ENCODE peak calls at places on chromosomes 5 and 9, in ten cellular contexts. D, N, Y, U, G, L, T, C, V and B are unnamed samples.

GRCh38 chr5:98796197-98796972 is 22.9 kb downstream of the RGMB start:
- DNase-seq in T (no peak), N (no peak), G (peak), U (no peak), V (peak), L (peak), D (peak), Y (peak), C (peak), B (peak)

GRCh38 chr9:100589582-100589981 is 11.7 kb downstream of the CAVIN4 start:
- DNase-seq in L (peak), U (no peak), V (no peak), N (no peak), C (peak), Y (peak), T (no peak), D (no peak), G (no peak), B (no peak)

GRCh38 chr5:6728011-6728794 is 15.0 kb downstream of the TENT4A start:
- DNase-seq in D (no peak), Y (no peak), T (no peak), G (no peak), V (no peak), C (no peak), L (peak), U (no peak), N (no peak), B (peak)

GRCh38 chr5:97192580-97193421 is 9.8 kb upstream of the RIOK2 start:
- DNase-seq in L (no peak), N (no peak), Y (peak), C (no peak), U (no peak), D (no peak), T (no peak), V (no peak), G (no peak), B (peak)

GRCh38 chr5:57955506-57955905 is 472.9 kb upstream of the ACTBL2 start:
- DNase-seq in N (no peak), D (no peak), C (no peak), T (no peak), L (no peak), G (no peak), V (no peak), U (no peak), Y (no peak), B (no peak)

GRCh38 chr5:142798099-142798768 is 28.1 kb downstream of the ARHGAP26 start:
- DNase-seq in N (no peak), D (no peak), G (peak), L (no peak), U (no peak), Y (no peak), C (no peak), V (peak), T (no peak), B (no peak)

GRCh38 chr9:24090566-24090965 is 264.5 kb upstream of the ELAVL2 start:
- DNase-seq in D (no peak), U (no peak), N (no peak), V (no peak), G (no peak), L (no peak), T (no peak), Y (no peak), C (no peak), B (no peak)

GRCh38 chr5:143968071-143968878 is 156.3 kb downstream of the HMHB1 start:
- DNase-seq in V (peak), N (no peak), Y (peak), C (peak), D (peak), L (peak), U (no peak), G (peak), T (no peak), B (peak)

GRCh38 chr5:17441351-17441750 is 56.7 kb upstream of the TAF11L2 start:
- DNase-seq in L (no peak), U (peak), T (no peak), D (no peak), C (peak), N (no peak), G (no peak), Y (peak), V (no peak), B (no peak)

GRCh38 chr9:35816708-35817107 is 1.9 kb upstream of the HINT2 start:
- DNase-seq in N (no peak), V (no peak), L (no peak), Y (no peak), G (no peak), U (no peak), C (no peak), D (peak), T (no peak), B (peak)

GRCh38 chr5:146291421-146292074 is 47.1 kb upstream of the POU4F3 start:
- DNase-seq in L (peak), U (no peak), G (peak), D (peak), C (peak), V (peak), N (no peak), Y (peak), T (no peak), B (peak)

GRCh38 chr9:15416880-15417279 is 5.8 kb upstream of the SNAPC3 start:
- DNase-seq in N (no peak), U (no peak), G (peak), D (no peak), Y (peak), T (no peak), L (no peak), C (peak), V (no peak), B (peak)